ENCODE peak calls at places on chromosomes 6 and 20, in five cellular contexts. B is T-helper 22 cell, T is NCI-H1436, O is NT2/D1, J is M059J. P is an unnamed sample.

GRCh38 chr6:45132683-45133294 is 195.3 kb upstream of the RUNX2 start:
- DNase-seq in B (no peak), T (no peak), O (no peak), J (no peak), P (no peak)

GRCh38 chr6:79230149-79230548 is 4.3 kb downstream of the HMGN3 start:
- DNase-seq in B (no peak), T (no peak), O (no peak), J (no peak), P (no peak)

GRCh38 chr6:43916091-43916923 is 146.3 kb downstream of the VEGFA start:
- DNase-seq in B (no peak), T (no peak), O (no peak), J (no peak), P (no peak)

GRCh38 chr6:168385380-168385779 is 55.6 kb upstream of the SMOC2 start:
- DNase-seq in B (no peak), T (no peak), O (no peak), J (no peak), P (no peak)

GRCh38 chr6:94177429-94177828 is 758.1 kb upstream of the EPHA7 start:
- DNase-seq in B (no peak), T (no peak), O (no peak), J (no peak), P (no peak)

GRCh38 chr6:103183831-103184411 is 1675.8 kb downstream of the HACE1 start:
- DNase-seq in B (no peak), T (no peak), O (no peak), J (no peak), P (peak; percentile 3)

GRCh38 chr6:70241031-70241430 is 61.9 kb downstream of the COL9A1 start:
- DNase-seq in B (no peak), T (no peak), O (no peak), J (no peak), P (no peak)

GRCh38 chr6:67412035-67412434 is 1223.0 kb upstream of the ADGRB3 start:
- DNase-seq in B (no peak), T (no peak), O (no peak), J (no peak), P (no peak)

GRCh38 chr6:4280721-4281120 is 145.3 kb upstream of the ECI2 start:
- DNase-seq in B (no peak), T (no peak), O (no peak), J (peak; percentile 94), P (peak; percentile 89)

GRCh38 chr20:41234546-41234945 is 83.0 kb downstream of the ZHX3 start:
- DNase-seq in B (no peak), T (no peak), O (no peak), J (no peak), P (no peak)

P was measured in ELR.